ENCODE peak calls at places on chromosome 7, in eight cellular contexts. X is epithelial cell of esophagus, P is NCI-H510A treated with DMSO at 0.1 percent for 48 hours, D is RCC 7860, N is hippocampal formation, Q is T1000, R is sciatic nerve, M is T-helper 9 cell. W is an unnamed sample.

GRCh38 chr7:66429498-66430163 is 199.1 kb upstream of the KCTD7 start:
- DNase-seq in X (no peak), P (no peak), D (no peak), N (no peak), Q (no peak), R (no peak), M (no peak), W (no peak)

GRCh38 chr7:91826377-91826776 is 54.1 kb downstream of the MTERF1 start:
- DNase-seq in X (peak; percentile 7), P (no peak), D (no peak), N (no peak), Q (no peak), R (no peak), M (no peak), W (no peak)

GRCh38 chr7:33904680-33905388 is 505 bp upstream of the BMPER start:
- DNase-seq in X (peak; percentile 52), P (peak; percentile 45), D (peak; percentile 13), N (no peak), Q (peak; percentile 63), R (peak; percentile 73), M (no peak), W (no peak)

GRCh38 chr7:157053118-157053517 is 42.7 kb upstream of the MNX1 start:
- DNase-seq in X (no peak), P (no peak), D (no peak), N (no peak), Q (no peak), R (no peak), M (no peak), W (no peak)

GRCh38 chr7:8418627-8419245 is 14.7 kb upstream of the NXPH1 start:
- DNase-seq in X (peak; percentile 74), P (peak; percentile 81), D (peak; percentile 33), N (peak; percentile 59), Q (peak; percentile 2), R (no peak), M (peak; percentile 48), W (peak; percentile 5)

GRCh38 chr7:131194070-131194865 is 133.4 kb upstream of the MKLN1 start:
- DNase-seq in X (no peak), P (peak; percentile 33), D (no peak), N (no peak), Q (no peak), R (no peak), M (no peak), W (no peak)

GRCh38 chr7:94908204-94909022 is 1.0 kb downstream of the PPP1R9A start:
- DNase-seq in X (no peak), P (peak; percentile 73), D (peak; percentile 42), N (peak; percentile 52), Q (no peak), R (peak; percentile 57), M (no peak), W (no peak)

GRCh38 chr7:63067897-63068585 is 930.6 kb upstream of the ZNF722 start:
- DNase-seq in X (peak; percentile 4), P (no peak), D (no peak), N (no peak), Q (peak; percentile 49), R (peak; percentile 51), M (no peak), W (no peak)

GRCh38 chr7:19558527-19558926 is 150.3 kb downstream of the POLR1F start:
- DNase-seq in X (peak; percentile 36), P (no peak), D (peak; percentile 75), N (no peak), Q (no peak), R (no peak), M (no peak), W (no peak)

GRCh38 chr7:82413237-82413636 is 30.3 kb downstream of the CACNA2D1 start:
- DNase-seq in X (no peak), P (peak; percentile 14), D (no peak), N (no peak), Q (no peak), R (no peak), M (no peak), W (no peak)

GRCh38 chr7:130814753-130815152 is 80.7 kb upstream of the KLF14 start:
- DNase-seq in X (peak; percentile 47), P (no peak), D (no peak), N (no peak), Q (no peak), R (no peak), M (no peak), W (no peak)

GRCh38 chr7:90709501-90710465 is 113.7 kb downstream of the CDK14 start:
- DNase-seq in X (peak; percentile 7), P (no peak), D (no peak), N (peak; percentile 43), Q (no peak), R (no peak), M (no peak), W (peak; percentile 4)

W was measured in kidney epithelial cell.